ENCODE peak calls at places on chromosomes 11 and 22, in four cellular contexts. J is HepG2, N is WTC11, G is K562. T is an unnamed sample.

GRCh38 chr11:34284166-34284565 is 73.6 kb downstream of the ABTB2 start:
- DNase-seq in G (no peak), N (no peak), J (no peak), T (no peak)

GRCh38 chr11:85620243-85620642 is 6.9 kb downstream of the DLG2 start:
- DNase-seq in J (no peak), N (no peak), G (no peak), T (no peak)

GRCh38 chr11:45918331-45918941 is 759 bp upstream of the PEX16 start:
- DNase-seq in J (peak; percentile 63), N (peak; percentile 80), G (peak; percentile 90), T (no peak)

GRCh38 chr11:96222102-96222501 is 120.9 kb downstream of the MAML2 start:
- DNase-seq in G (no peak), N (no peak), J (no peak), T (no peak)

GRCh38 chr11:95231881-95232605 is 1.0 kb upstream of the SESN3 start:
- DNase-seq in G (no peak), J (no peak), N (peak; percentile 78), T (no peak)

GRCh38 chr22:42300286-42301071 is 30.0 kb upstream of the TCF20 start:
- DNase-seq in J (no peak), G (peak; percentile 44), N (no peak), T (no peak)

GRCh38 chr11:19728436-19728835 is 15.8 kb downstream of the NAV2 start:
- DNase-seq in N (no peak), J (no peak), G (no peak), T (no peak)

GRCh38 chr11:120525285-120526085 is 13.9 kb downstream of the GRIK4 start:
- DNase-seq in G (no peak), N (no peak), J (no peak), T (no peak)

GRCh38 chr11:73961321-73961720 is 10.5 kb downstream of the DNAJB13 start:
- DNase-seq in J (no peak), N (no peak), G (no peak), T (no peak)

GRCh38 chr22:43343262-43343988 is at the start of gene SCUBE1:
- DNase-seq in N (peak; percentile 79), G (peak; percentile 91), J (no peak), T (no peak)

GRCh38 chr11:120564573-120565301 is 53.2 kb downstream of the GRIK4 start:
- DNase-seq in N (peak; percentile 38), J (no peak), G (peak; percentile 35), T (peak; percentile 49)

GRCh38 chr11:35139883-35140282 is 912 bp downstream of the CD44 start:
- DNase-seq in G (no peak), N (no peak), J (no peak), T (no peak)

GRCh38 chr11:31303644-31304043 is 65.9 kb downstream of the DCDC1 start:
- DNase-seq in G (no peak), N (no peak), J (no peak), T (no peak)

GRCh38 chr11:130115218-130115617 is 44.4 kb upstream of the ST14 start:
- DNase-seq in J (no peak), N (no peak), G (no peak), T (no peak)

GRCh38 chr11:77524539-77524938 is 50.6 kb upstream of the PAK1 start:
- DNase-seq in N (no peak), J (no peak), G (no peak), T (no peak)

GRCh38 chr11:68342459-68343158 is 30.2 kb downstream of the LRP5 start:
- DNase-seq in G (no peak), J (no peak), N (peak; percentile 74), T (no peak)

GRCh38 chr22:44801476-44801875 is 49.1 kb downstream of the ARHGAP8 start:
- DNase-seq in N (no peak), G (no peak), J (no peak), T (no peak)

GRCh38 chr11:65547446-65548125 is 10.6 kb downstream of the LTBP3 start:
- DNase-seq in G (no peak), N (peak; percentile 52), J (no peak), T (no peak)

GRCh38 chr11:106092446-106092845 is 15.0 kb downstream of the AASDHPPT start:
- DNase-seq in J (no peak), G (no peak), N (no peak), T (no peak)

GRCh38 chr22:23305922-23306374 is 125.6 kb downstream of the BCR start:
- DNase-seq in J (no peak), G (no peak), N (no peak), T (no peak)
- TF ChIP-seq TCF7 in J (no peak), G (no peak), N (no peak), T (no peak)

DNA sequence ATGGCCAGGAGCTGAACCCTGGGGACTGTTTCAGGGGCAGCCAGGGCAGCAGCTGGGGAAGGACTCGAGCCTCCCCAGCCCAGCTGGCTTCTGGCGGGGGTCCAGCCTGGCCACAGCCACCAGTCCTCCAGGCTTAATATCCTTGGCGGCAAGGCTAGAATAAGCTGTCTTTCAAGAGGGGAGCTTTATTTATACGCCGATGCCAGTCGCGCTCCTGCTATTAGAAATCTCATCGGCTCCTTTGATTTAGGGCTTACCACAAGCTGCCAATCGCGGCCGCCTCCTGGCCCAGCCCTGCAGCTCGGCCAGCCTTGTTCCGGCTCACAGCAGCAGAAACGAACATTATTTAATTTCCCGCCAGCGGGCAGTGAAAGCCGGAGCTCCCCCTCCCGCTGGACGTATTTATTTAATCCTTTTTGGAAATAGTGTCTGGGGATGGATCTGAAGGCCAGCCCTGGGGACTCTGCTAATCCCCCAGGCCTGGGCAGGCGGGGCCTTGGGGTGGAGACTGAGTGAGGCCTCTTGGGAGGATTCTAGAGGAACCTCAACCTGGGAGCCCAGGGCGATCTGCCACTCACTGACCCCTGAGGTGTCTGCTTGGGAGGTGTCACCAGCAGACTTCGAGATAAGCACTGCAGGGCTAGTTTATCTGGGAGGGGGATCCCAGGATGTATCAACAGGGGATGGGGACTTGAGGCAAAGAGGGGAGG is 363.1 kb downstream of the MN1 start:
- DNase-seq in N (no peak), G (no peak), J (no peak), T (no peak)
- TF ChIP-seq TCF7 in N (no peak), G (no peak), J (no peak), T (no peak)

GRCh38 chr11:71238941-71239340 is 13.4 kb downstream of the SHANK2 start:
- DNase-seq in N (no peak), J (no peak), G (no peak), T (no peak)
- TF ChIP-seq TCF7 in N (no peak), J (no peak), G (no peak), T (no peak)

GRCh38 chr11:44524751-44525171 is 40.7 kb upstream of the CD82 start:
- DNase-seq in G (peak; percentile 32), J (no peak), N (no peak), T (no peak)
- TF ChIP-seq TCF7 in G (no peak), J (no peak), N (no peak), T (no peak)

GRCh38 chr22:50699001-50699753 is 26.6 kb downstream of the SHANK3 start:
- DNase-seq in N (peak; percentile 6), J (no peak), G (no peak), T (no peak)
- TF ChIP-seq TCF7 in N (no peak), J (no peak), G (no peak), T (no peak)

GRCh38 chr11:8011383-8011782 is 24.2 kb downstream of the EIF3F start:
- DNase-seq in J (no peak), N (no peak), G (no peak), T (no peak)

GRCh38 chr11:8016396-8016949 is 29.3 kb downstream of the EIF3F start:
- DNase-seq in J (no peak), N (peak; percentile 38), G (no peak), T (no peak)

GRCh38 chr11:8015753-8016239 is 28.7 kb downstream of the EIF3F start:
- DNase-seq in G (no peak), J (no peak), N (no peak), T (no peak)

GRCh38 chr11:8011981-8012444 is 24.9 kb downstream of the EIF3F start:
- DNase-seq in G (no peak), N (no peak), J (no peak), T (no peak)

DNA sequence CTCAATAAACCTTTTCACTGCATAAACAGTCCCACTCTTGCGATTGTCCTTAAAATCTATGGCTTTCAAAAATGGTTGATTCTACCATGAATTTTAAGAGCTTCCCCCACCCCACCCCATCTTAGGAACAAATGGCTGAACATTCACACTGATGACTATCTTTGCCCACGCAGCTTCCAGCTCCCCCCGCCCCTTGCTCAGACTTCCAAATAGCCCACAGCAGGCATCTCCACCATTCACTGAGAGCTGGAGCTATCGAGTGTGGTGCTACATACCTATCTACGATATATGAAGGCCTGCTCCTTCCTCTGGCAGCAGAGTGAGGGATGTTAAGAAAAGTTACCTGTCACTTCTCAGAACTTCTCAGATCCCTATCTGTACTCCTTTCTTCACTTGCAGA is 26.7 kb downstream of the EIF3F start:
- DNase-seq in G (no peak), J (no peak), N (no peak), T (no peak)
- TF ChIP-seq TCF7 in G (no peak), J (no peak), N (no peak), T (no peak)

GRCh38 chr11:11580831-11581492 is 40.8 kb downstream of the GALNT18 start:
- DNase-seq in J (no peak), G (no peak), N (no peak), T (no peak)
- TF ChIP-seq TCF7 in J (no peak), G (no peak), N (no peak), T (no peak)

GRCh38 chr11:123035831-123036230 is 26.1 kb downstream of the HSPA8 start:
- DNase-seq in N (no peak), G (no peak), J (no peak), T (no peak)
- TF ChIP-seq TCF7 in N (no peak), G (no peak), J (no peak), T (no peak)

T was measured in GM12878.